ENCODE peak calls at places on chromosomes 5 and 9, in six cellular contexts. F is thoracic aorta; S is CD8-positive, alpha-beta T cell; U is AG09309; R is cardiac muscle cell; N is astrocyte. X is an unnamed sample.

GRCh38 chr5:95846554-95847260 is 24.2 kb upstream of the GLRX start:
- DNase-seq in F (no peak), S (peak; percentile 64), U (no peak), R (peak; percentile 87), N (no peak), X (peak; percentile 89)

GRCh38 chr9:89781838-89782237 is 177.0 kb downstream of the GADD45G start:
- DNase-seq in F (no peak), S (no peak), U (no peak), R (no peak), N (no peak), X (no peak)

GRCh38 chr9:105044458-105044857 is 116.5 kb upstream of the ABCA1 start:
- DNase-seq in F (no peak), S (no peak), U (no peak), R (no peak), N (no peak), X (no peak)

GRCh38 chr5:100600289-100600994 is 65.3 kb downstream of the FAM174A start:
- DNase-seq in F (no peak), S (no peak), U (no peak), R (no peak), N (no peak), X (no peak)

GRCh38 chr9:96884443-96884842 is 30.1 kb upstream of the ZNF782 start:
- DNase-seq in F (no peak), S (no peak), U (no peak), R (peak; percentile 26), N (peak; percentile 72), X (peak; percentile 32)

GRCh38 chr5:157528036-157528632 is 47.4 kb downstream of the ADAM19 start:
- DNase-seq in F (no peak), S (no peak), U (no peak), R (no peak), N (peak; percentile 37), X (no peak)

GRCh38 chr5:91332267-91333044 is 50.7 kb downstream of the ARRDC3 start:
- DNase-seq in F (no peak), S (peak; percentile 12), U (no peak), R (peak; percentile 68), N (peak; percentile 84), X (peak; percentile 41)

GRCh38 chr9:89260525-89260924 is 50.5 kb upstream of the CKS2 start:
- DNase-seq in F (no peak), S (no peak), U (no peak), R (no peak), N (no peak), X (no peak)

GRCh38 chr5:16930487-16930886 is 5.6 kb downstream of the MYO10 start:
- DNase-seq in F (no peak), S (no peak), U (no peak), R (no peak), N (no peak), X (peak; percentile 38)

GRCh38 chr5:12522116-12522515 is 617.9 kb upstream of the CTNND2 start:
- DNase-seq in F (no peak), S (no peak), U (no peak), R (no peak), N (peak; percentile 14), X (no peak)

GRCh38 chr5:178522361-178522760 is 67.8 kb downstream of the COL23A1 start:
- DNase-seq in F (no peak), S (no peak), U (no peak), R (no peak), N (no peak), X (no peak)

GRCh38 chr5:138336952-138337684 is 948 bp upstream of the FAM53C start:
- DNase-seq in F (peak; percentile 73), S (no peak), U (no peak), R (peak; percentile 91), N (no peak), X (no peak)

GRCh38 chr5:169081008-169081724 is 219.8 kb downstream of the SLIT3 start:
- DNase-seq in F (no peak), S (no peak), U (no peak), R (no peak), N (no peak), X (no peak)

GRCh38 chr5:172715931-172716682 is 54.9 kb downstream of the DUSP1 start:
- DNase-seq in F (no peak), S (no peak), U (no peak), R (no peak), N (no peak), X (no peak)

GRCh38 chr9:84294551-84294950 is 46.0 kb downstream of the SLC28A3 start:
- DNase-seq in F (no peak), S (no peak), U (no peak), R (no peak), N (no peak), X (no peak)

GRCh38 chr5:42691413-42691861 is 65.2 kb upstream of the CCDC152 start:
- DNase-seq in F (no peak), S (no peak), U (no peak), R (peak; percentile 45), N (peak; percentile 2), X (peak; percentile 58)

GRCh38 chr5:160297004-160297403 is 15.4 kb downstream of the CCNJL start:
- DNase-seq in F (no peak), S (no peak), U (no peak), R (no peak), N (no peak), X (no peak)

GRCh38 chr5:5025774-5026406 is 114.2 kb upstream of the ADAMTS16 start:
- DNase-seq in F (no peak), S (no peak), U (no peak), R (no peak), N (no peak), X (peak; percentile 8)

GRCh38 chr5:112637343-112637742 is 100.3 kb upstream of the APC start:
- DNase-seq in F (no peak), S (no peak), U (no peak), R (peak; percentile 8), N (no peak), X (no peak)

DNA sequence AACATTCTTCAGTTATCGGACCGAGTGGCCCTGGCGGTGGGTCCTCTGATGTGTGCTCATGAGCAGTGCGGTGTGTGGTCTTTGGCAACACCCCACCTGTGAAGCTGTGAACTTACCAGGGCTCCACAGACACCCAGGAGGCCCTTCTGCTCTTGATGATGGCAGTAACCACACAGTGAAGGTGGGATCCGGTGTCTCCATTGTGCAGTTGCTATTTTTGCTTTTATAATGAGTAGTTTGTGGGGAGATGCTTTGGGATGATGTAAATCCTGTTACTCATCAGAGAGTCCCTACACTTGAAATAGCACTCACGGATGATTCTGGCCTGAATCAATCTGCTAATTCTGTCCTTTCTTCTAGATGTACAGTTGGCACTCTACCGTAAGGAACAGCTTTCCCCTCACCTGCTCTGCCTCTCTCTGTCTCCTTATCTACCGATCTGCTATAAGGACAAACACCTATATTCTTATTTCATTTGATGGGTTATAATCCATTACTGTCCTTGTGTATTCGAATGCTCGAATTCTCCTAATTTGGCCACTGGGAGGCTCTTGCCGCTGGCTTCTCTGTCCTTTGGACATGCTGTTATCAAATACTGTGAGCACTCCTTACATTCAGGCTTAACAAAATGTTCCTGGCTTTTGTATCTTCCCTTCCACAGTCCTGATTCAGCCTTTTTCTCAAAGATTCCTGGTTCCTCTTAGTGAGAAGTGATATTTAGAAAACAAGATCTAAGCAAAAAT is 20.2 kb downstream of the ATPSCKMT start:
- DNase-seq in F (no peak), S (no peak), U (peak; percentile 84), R (peak; percentile 13), N (peak; percentile 90), X (peak; percentile 67)
- TF ChIP-seq CTCF in F (no peak), S (no peak), U (peak; percentile 32), R (peak; percentile 18), N (peak; percentile 40), X (peak; percentile 51)

GRCh38 chr9:117414220-117414905 is 494 bp downstream of the ASTN2 start:
- DNase-seq in F (no peak), S (no peak), U (no peak), R (peak; percentile 12), N (no peak), X (peak; percentile 1)
- H3K4me3 ChIP-seq in F (peak overlapping the region; percentile 71), S (no peak overlapping the region), U (peak overlapping the region; percentile 15), R (peak overlapping the region; percentile 41), N (peak overlapping the region; percentile 42), X (peak overlapping the region; percentile 44)

GRCh38 chr9:116589392-116590354 is 97.4 kb upstream of the TRIM32 start:
- DNase-seq in F (no peak), S (no peak), U (no peak), R (peak; percentile 72), N (no peak), X (peak; percentile 54)
- TF ChIP-seq CTCF in F (peak; percentile 15), S (peak; percentile 14), U (peak; percentile 23), R (peak; percentile 69), N (peak; percentile 59), X (peak; percentile 43)

GRCh38 chr9:94169978-94170377 is 85.7 kb downstream of the PTPDC1 start:
- DNase-seq in F (no peak), S (no peak), U (no peak), R (no peak), N (no peak), X (peak; percentile 46)
- H3K4me3 ChIP-seq in F (peak overlapping the region; percentile 93), S (no peak overlapping the region), U (no peak overlapping the region), R (no peak overlapping the region), N (no peak overlapping the region), X (peak overlapping the region; percentile 4)

DNA sequence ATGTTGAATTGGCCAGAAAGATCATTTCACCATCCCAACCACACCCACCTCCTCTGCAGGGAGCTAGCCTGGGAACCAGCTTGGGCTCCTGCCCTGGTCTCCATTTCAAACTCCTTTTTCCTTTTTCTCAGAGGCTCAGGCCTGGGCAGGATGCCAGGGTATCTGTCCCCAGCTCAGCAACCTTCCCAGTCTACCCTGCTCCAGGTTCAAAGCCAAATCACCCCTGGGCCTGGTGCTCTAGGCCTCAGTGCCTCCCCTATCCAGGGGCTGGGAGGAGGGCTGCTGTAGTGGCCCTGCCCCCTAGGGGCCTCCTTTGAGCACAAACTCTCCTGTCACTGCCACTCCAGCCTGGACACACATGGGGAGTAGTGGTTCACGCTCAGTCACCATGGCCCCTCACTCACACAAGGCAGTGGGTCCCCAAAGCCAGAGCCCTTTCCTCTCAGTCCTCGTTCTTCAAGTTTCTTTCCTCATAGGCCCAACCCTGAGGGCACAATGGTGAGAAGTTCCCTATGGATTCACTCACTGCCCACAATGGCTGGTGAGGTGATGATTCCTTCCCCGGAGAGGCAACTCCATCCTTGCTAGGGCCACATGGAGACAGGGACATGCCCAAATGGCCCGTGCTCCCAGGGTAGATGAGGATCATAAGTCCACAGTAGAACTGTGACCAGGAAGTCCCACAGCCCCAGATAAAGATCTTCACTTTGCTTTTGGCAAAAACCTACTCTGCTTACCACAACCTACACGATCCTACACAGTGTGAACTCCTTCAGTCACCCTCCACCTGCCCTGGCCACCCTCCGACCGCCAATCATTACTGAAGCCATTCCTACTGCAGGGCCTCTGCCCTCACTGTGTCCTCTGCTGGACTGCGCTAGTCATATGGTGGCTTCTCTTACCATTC is 1.6 kb upstream of the ST6GALNAC4 start:
- DNase-seq in F (no peak), S (no peak), U (no peak), R (peak; percentile 55), N (no peak), X (peak; percentile 83)
- TF ChIP-seq CTCF in F (no peak), S (no peak), U (peak; percentile 14), R (no peak), N (no peak), X (no peak)

GRCh38 chr5:148831590-148832565 is 5.5 kb downstream of the ADRB2 start:
- DNase-seq in F (no peak), S (no peak), U (no peak), R (no peak), N (no peak), X (no peak)
- H3K4me3 ChIP-seq in F (peak overlapping the region; percentile 20), S (no peak overlapping the region), U (no peak overlapping the region), R (no peak overlapping the region), N (no peak overlapping the region), X (no peak overlapping the region)

X was measured in fibroblast of the aortic adventitia.